ENCODE peak calls at places on chromosomes 13 and 19, in four cellular contexts. M is EH, E is DMS153, K is glutamatergic neuron. Q is an unnamed sample.

GRCh38 chr13:42110410-42111155 is 62.1 kb downstream of the DGKH start:
- DNase-seq in M (peak), E (peak), K (no peak), Q (peak)

GRCh38 chr13:44815507-44816074 is 173.7 kb downstream of the NUFIP1 start:
- DNase-seq in M (peak), E (no peak), K (no peak), Q (peak)

GRCh38 chr13:70505809-70506208 is 397.6 kb upstream of the KLHL1 start:
- DNase-seq in M (no peak), E (no peak), K (no peak), Q (no peak)

GRCh38 chr19:23769691-23770468 is 11.2 kb upstream of the ZNF681 start:
- DNase-seq in M (no peak), E (no peak), K (no peak), Q (no peak)

GRCh38 chr19:55080121-55080914 is 4.6 kb downstream of the EPS8L1 start:
- DNase-seq in M (peak), E (peak), K (peak), Q (peak)

GRCh38 chr19:9967326-9967725 is 31.0 kb upstream of the OLFM2 start:
- DNase-seq in M (no peak), E (no peak), K (no peak), Q (no peak)

GRCh38 chr13:51688937-51689336 is 104.7 kb downstream of the WDFY2 start:
- DNase-seq in M (no peak), E (no peak), K (no peak), Q (no peak)

GRCh38 chr13:51793570-51794273 is 10.2 kb downstream of the DHRS12 start:
- DNase-seq in M (peak), E (no peak), K (no peak), Q (peak)

GRCh38 chr19:13906525-13906904 is 514 bp downstream of the CC2D1A start:
- DNase-seq in M (no peak), E (no peak), K (no peak), Q (no peak)

GRCh38 chr19:3655402-3656072 is 28.9 kb upstream of the CACTIN start:
- DNase-seq in M (peak), E (no peak), K (peak), Q (peak)

GRCh38 chr13:42997381-42997780 is 5.3 kb upstream of the EPSTI1 start:
- DNase-seq in M (peak), E (no peak), K (no peak), Q (peak)

GRCh38 chr19:46783670-46784069 is 4.7 kb downstream of the SLC1A5 start:
- DNase-seq in M (no peak), E (peak), K (no peak), Q (no peak)

GRCh38 chr19:10402441-10403038 is 802 bp downstream of the CDC37 start:
- DNase-seq in M (peak), E (no peak), K (no peak), Q (peak)

GRCh38 chr19:35262101-35262761 is 6.5 kb upstream of the USF2 start:
- DNase-seq in M (no peak), E (no peak), K (no peak), Q (no peak)

GRCh38 chr13:20197361-20197834 is 4.7 kb upstream of the GJB2 start:
- DNase-seq in M (peak), E (peak), K (no peak), Q (peak)

GRCh38 chr13:65260938-65261880 is 1968.9 kb downstream of the PCDH9 start:
- DNase-seq in M (peak), E (no peak), K (no peak), Q (peak)

GRCh38 chr13:35791191-35791902 is 314.9 kb upstream of the MAB21L1 start:
- DNase-seq in M (peak), E (no peak), K (no peak), Q (peak)

GRCh38 chr13:60143775-60144174 is 20.0 kb downstream of the DIAPH3 start:
- DNase-seq in M (no peak), E (peak), K (no peak), Q (no peak)

GRCh38 chr19:29714371-29714952 is 599 bp downstream of the C19orf12 start:
- DNase-seq in M (no peak), E (no peak), K (no peak), Q (no peak)

GRCh38 chr13:27141746-27142145 is 29.9 kb downstream of the USP12 start:
- DNase-seq in M (no peak), E (no peak), K (no peak), Q (no peak)

GRCh38 chr13:110236831-110237261 is 70.1 kb downstream of the COL4A1 start:
- DNase-seq in M (no peak), E (no peak), K (no peak), Q (no peak)

GRCh38 chr13:44601596-44601995 is 25.5 kb upstream of the TSC22D1 start:
- DNase-seq in M (no peak), E (no peak), K (no peak), Q (no peak)

GRCh38 chr19:2021453-2022140 is 6.1 kb upstream of the BTBD2 start:
- DNase-seq in M (no peak), E (no peak), K (no peak), Q (no peak)

GRCh38 chr13:95298971-95299627 is 2.2 kb downstream of the ABCC4 start:
- DNase-seq in M (peak), E (no peak), K (no peak), Q (peak)

GRCh38 chr19:33300016-33300981 is 2.0 kb downstream of the CEBPA start:
- DNase-seq in M (no peak), E (no peak), K (no peak), Q (no peak)

GRCh38 chr13:98541211-98541610 is 35.7 kb downstream of the STK24 start:
- DNase-seq in M (peak), E (no peak), K (no peak), Q (no peak)

GRCh38 chr13:75935805-75936204 is 299.7 kb downstream of the LMO7 start:
- DNase-seq in M (no peak), E (no peak), K (no peak), Q (no peak)

GRCh38 chr13:36323951-36324566 is 22.1 kb downstream of the SPART start:
- DNase-seq in M (peak), E (no peak), K (no peak), Q (peak)

GRCh38 chr13:113452942-113453901 is at the start of gene ADPRHL1:
- DNase-seq in M (no peak), E (no peak), K (peak), Q (no peak)

Q was measured in mesenchymal stem cell.